ENCODE peak calls at places on chromosome 1, in five cellular contexts. D is T follicular helper cell; P is neural progenitor cell; V is activated CD4-positive, alpha-beta T cell treated with anti-CD3 and anti-CD28 coated beads for 4 hours; A is activated naive CD4-positive, alpha-beta T cell. L is an unnamed sample.

GRCh38 chr1:40710581-40711315 is 19.2 kb downstream of the NFYC start:
- DNase-seq in D (no peak), P (peak; percentile 31), V (no peak), A (no peak), L (no peak)

GRCh38 chr1:63968663-63969460 is 195.0 kb downstream of the ROR1 start:
- DNase-seq in D (no peak), P (no peak), V (no peak), A (no peak), L (no peak)

GRCh38 chr1:175866776-175867175 is 123.4 kb upstream of the TNR start:
- DNase-seq in D (no peak), P (no peak), V (no peak), A (no peak), L (no peak)

GRCh38 chr1:64019818-64020217 is 183.6 kb upstream of the UBE2U start:
- DNase-seq in D (no peak), P (peak; percentile 20), V (no peak), A (no peak), L (no peak)

GRCh38 chr1:63723618-63724017 is 50.2 kb upstream of the ROR1 start:
- DNase-seq in D (no peak), P (peak; percentile 41), V (no peak), A (no peak), L (no peak)

GRCh38 chr1:226809785-226810571 is 60.4 kb upstream of the PSEN2 start:
- DNase-seq in D (no peak), P (no peak), V (no peak), A (no peak), L (no peak)

GRCh38 chr1:2635271-2636010 is 2.6 kb upstream of the MMEL1 start:
- DNase-seq in D (no peak), P (no peak), V (no peak), A (no peak), L (peak; percentile 45)

GRCh38 chr1:35568975-35569395 is 4.1 kb upstream of the TFAP2E start:
- DNase-seq in D (peak; percentile 39), P (peak; percentile 80), V (peak; percentile 54), A (no peak), L (peak; percentile 90)

GRCh38 chr1:20302093-20302471 is 11.4 kb downstream of the VWA5B1 start:
- DNase-seq in D (no peak), P (no peak), V (no peak), A (no peak), L (no peak)

GRCh38 chr1:185483647-185484450 is 166.8 kb upstream of the IVNS1ABP start:
- DNase-seq in D (no peak), P (peak; percentile 39), V (no peak), A (no peak), L (no peak)

GRCh38 chr1:53740621-53741105 is 1.7 kb upstream of the GLIS1 start:
- DNase-seq in D (no peak), P (no peak), V (no peak), A (no peak), L (peak; percentile 15)

GRCh38 chr1:154983776-154984466 is 777 bp downstream of the FLAD1 start:
- DNase-seq in D (no peak), P (no peak), V (no peak), A (no peak), L (peak; percentile 46)

GRCh38 chr1:10530281-10530740 is 55.6 kb downstream of the PEX14 start:
- DNase-seq in D (no peak), P (peak; percentile 85), V (no peak), A (no peak), L (peak; percentile 88)

GRCh38 chr1:234996245-234996757 is 132.3 kb downstream of the TOMM20 start:
- DNase-seq in D (no peak), P (no peak), V (no peak), A (no peak), L (no peak)

GRCh38 chr1:64540265-64540791 is 70.4 kb downstream of the CACHD1 start:
- DNase-seq in D (no peak), P (no peak), V (no peak), A (no peak), L (no peak)